ENCODE peak calls at places on chromosomes 7 and 10, in eight cellular contexts. U, I, Z, L, X, D, F and Q are unnamed samples.

GRCh38 chr7:157276091-157276561 is 60.7 kb upstream of the DNAJB6 start:
- DNase-seq in Z (no peak), X (no peak), U (no peak), D (peak), I (no peak), F (no peak), L (no peak), Q (no peak)

GRCh38 chr7:101465576-101466196 is 103.0 kb downstream of the COL26A1 start:
- DNase-seq in L (no peak), U (no peak), D (peak), I (no peak), X (no peak), Z (no peak), F (peak), Q (no peak)

GRCh38 chr7:5396999-5397656 is 26.5 kb downstream of the TNRC18 start:
- DNase-seq in L (peak), I (peak), U (peak), Z (peak), D (peak), X (no peak), F (peak), Q (peak)

GRCh38 chr10:24777191-24777590 is 53.5 kb upstream of the ARHGAP21 start:
- DNase-seq in L (no peak), F (peak), X (no peak), U (no peak), I (no peak), Z (no peak), D (no peak), Q (no peak)

GRCh38 chr10:29649561-29650551 is 15.1 kb upstream of the SVIL start:
- DNase-seq in Z (peak), I (no peak), X (no peak), L (no peak), F (peak), D (no peak), U (no peak), Q (no peak)

GRCh38 chr10:57162231-57162630 is 801.2 kb upstream of the ZWINT start:
- DNase-seq in U (no peak), I (no peak), Z (no peak), D (no peak), F (no peak), L (peak), X (no peak), Q (no peak)

GRCh38 chr7:6323936-6324701 is 51.7 kb upstream of the CYTH3 start:
- DNase-seq in Z (no peak), L (no peak), F (no peak), D (peak), I (no peak), U (no peak), X (no peak), Q (no peak)

GRCh38 chr10:4450981-4451501 is 375.0 kb upstream of the AKR1E2 start:
- DNase-seq in F (peak), X (no peak), I (no peak), Z (peak), L (no peak), D (no peak), U (no peak), Q (peak)

GRCh38 chr10:94274142-94274787 is 88.5 kb downstream of the NOC3L start:
- DNase-seq in I (peak), U (no peak), Z (no peak), D (no peak), X (no peak), L (no peak), F (peak), Q (no peak)

GRCh38 chr7:150367677-150368097 is 935 bp upstream of the REPIN1 start:
- DNase-seq in F (no peak), L (no peak), Z (peak), X (no peak), U (peak), I (no peak), D (no peak), Q (no peak)

GRCh38 chr10:17671307-17671706 is 27.4 kb downstream of the STAM start:
- DNase-seq in X (no peak), D (no peak), L (peak), U (no peak), I (no peak), F (peak), Z (no peak), Q (no peak)

GRCh38 chr10:119360181-119360921 is 153.0 kb downstream of the GRK5 start:
- DNase-seq in X (no peak), F (no peak), D (peak), U (peak), I (no peak), L (no peak), Z (no peak), Q (no peak)

GRCh38 chr7:20116869-20117268 is 100.3 kb downstream of the MACC1 start:
- DNase-seq in F (no peak), L (no peak), X (no peak), I (no peak), U (no peak), Z (no peak), D (no peak), Q (no peak)

GRCh38 chr10:43962346-43963191 is 313.9 kb upstream of the ZNF32 start:
- DNase-seq in I (no peak), L (no peak), X (no peak), Z (peak), D (no peak), U (no peak), F (peak), Q (no peak)

GRCh38 chr7:152617056-152617455 is 58.9 kb downstream of the XRCC2 start:
- DNase-seq in I (no peak), U (no peak), Z (no peak), F (no peak), D (no peak), L (no peak), X (no peak), Q (no peak)

GRCh38 chr10:50326757-50327701 is 75.7 kb upstream of the ASAH2 start:
- DNase-seq in F (peak), D (no peak), U (no peak), I (peak), Z (peak), X (no peak), L (peak), Q (no peak)

GRCh38 chr7:156122752-156123354 is 310.6 kb upstream of the SHH start:
- DNase-seq in F (no peak), U (no peak), Z (no peak), I (no peak), L (no peak), X (no peak), D (no peak), Q (no peak)

GRCh38 chr7:119408596-119408995 is 864.4 kb upstream of the KCND2 start:
- DNase-seq in X (no peak), L (no peak), U (no peak), Z (no peak), F (no peak), D (no peak), I (no peak), Q (no peak)

GRCh38 chr7:91083855-91084644 is 180.2 kb upstream of the FZD1 start:
- DNase-seq in U (no peak), L (peak), Z (no peak), D (peak), I (peak), X (no peak), F (no peak), Q (no peak)

GRCh38 chr10:12531305-12531738 is 182.0 kb downstream of the CAMK1D start:
- DNase-seq in U (no peak), I (no peak), L (no peak), F (no peak), X (no peak), Z (peak), D (no peak), Q (no peak)

GRCh38 chr10:43201545-43202131 is 63.4 kb downstream of the CSGALNACT2 start:
- DNase-seq in D (peak), F (no peak), I (peak), Z (no peak), X (no peak), L (no peak), U (no peak), Q (no peak)

GRCh38 chr10:133087679-133088523 is at the start of gene ADGRA1:
- DNase-seq in U (no peak), X (no peak), F (no peak), D (no peak), L (no peak), Z (no peak), I (no peak), Q (no peak)

GRCh38 chr10:100307716-100308115 is 21.2 kb upstream of the BLOC1S2 start:
- DNase-seq in L (peak), D (no peak), X (no peak), Z (peak), F (peak), U (no peak), I (no peak), Q (no peak)

GRCh38 chr10:59470570-59470969 is 108.2 kb upstream of the FAM13C start:
- DNase-seq in U (no peak), F (no peak), L (peak), Z (no peak), I (no peak), D (no peak), X (no peak), Q (no peak)

GRCh38 chr10:84933402-84933801 is 605.0 kb downstream of the CCSER2 start:
- DNase-seq in I (no peak), Z (no peak), X (no peak), F (no peak), L (no peak), U (no peak), D (no peak), Q (no peak)

GRCh38 chr7:103803631-103804030 is 185.8 kb downstream of the RELN start:
- DNase-seq in Z (no peak), D (no peak), X (no peak), I (no peak), L (no peak), U (no peak), F (no peak), Q (no peak)

GRCh38 chr10:102150970-102151773 is 1.0 kb upstream of the NOLC1 start:
- DNase-seq in Z (peak), L (peak), X (no peak), F (peak), U (peak), D (peak), I (no peak), Q (no peak)

GRCh38 chr10:3620818-3621217 is 164.2 kb downstream of the KLF6 start:
- DNase-seq in D (no peak), X (no peak), I (no peak), Z (no peak), F (no peak), U (no peak), L (no peak), Q (no peak)

GRCh38 chr10:786666-787512 is 97.4 kb upstream of the DIP2C start:
- DNase-seq in F (no peak), Z (no peak), X (no peak), I (no peak), U (no peak), L (no peak), D (peak), Q (no peak)

GRCh38 chr7:32774411-32774970 is 117.1 kb downstream of the KBTBD2 start:
- DNase-seq in F (no peak), I (no peak), X (no peak), D (no peak), U (no peak), L (no peak), Z (no peak), Q (no peak)

GRCh38 chr7:28697898-28698563 is 260.1 kb downstream of the TRIL start:
- DNase-seq in U (no peak), I (no peak), X (no peak), F (no peak), D (no peak), L (no peak), Z (no peak), Q (no peak)

GRCh38 chr7:28698744-28699291 is 259.3 kb downstream of the TRIL start:
- DNase-seq in F (no peak), Z (no peak), X (no peak), I (no peak), U (no peak), D (no peak), L (no peak), Q (no peak)

GRCh38 chr7:28701731-28702130 is 256.4 kb downstream of the TRIL start:
- DNase-seq in I (no peak), X (no peak), L (no peak), Z (no peak), F (no peak), U (no peak), D (no peak), Q (no peak)

GRCh38 chr7:28700790-28701203 is 257.3 kb downstream of the TRIL start:
- DNase-seq in F (no peak), U (no peak), L (no peak), Z (peak), I (no peak), X (no peak), D (no peak), Q (no peak)

GRCh38 chr7:28700084-28700483 is 258.0 kb downstream of the TRIL start:
- DNase-seq in F (no peak), L (no peak), I (no peak), X (no peak), U (no peak), Z (no peak), D (no peak), Q (no peak)
- H3K27ac ChIP-seq in F (no peak), L (no peak), I (peak), X (no peak), U (no peak), Z (no peak), D (no peak), Q (no peak)

DNA sequence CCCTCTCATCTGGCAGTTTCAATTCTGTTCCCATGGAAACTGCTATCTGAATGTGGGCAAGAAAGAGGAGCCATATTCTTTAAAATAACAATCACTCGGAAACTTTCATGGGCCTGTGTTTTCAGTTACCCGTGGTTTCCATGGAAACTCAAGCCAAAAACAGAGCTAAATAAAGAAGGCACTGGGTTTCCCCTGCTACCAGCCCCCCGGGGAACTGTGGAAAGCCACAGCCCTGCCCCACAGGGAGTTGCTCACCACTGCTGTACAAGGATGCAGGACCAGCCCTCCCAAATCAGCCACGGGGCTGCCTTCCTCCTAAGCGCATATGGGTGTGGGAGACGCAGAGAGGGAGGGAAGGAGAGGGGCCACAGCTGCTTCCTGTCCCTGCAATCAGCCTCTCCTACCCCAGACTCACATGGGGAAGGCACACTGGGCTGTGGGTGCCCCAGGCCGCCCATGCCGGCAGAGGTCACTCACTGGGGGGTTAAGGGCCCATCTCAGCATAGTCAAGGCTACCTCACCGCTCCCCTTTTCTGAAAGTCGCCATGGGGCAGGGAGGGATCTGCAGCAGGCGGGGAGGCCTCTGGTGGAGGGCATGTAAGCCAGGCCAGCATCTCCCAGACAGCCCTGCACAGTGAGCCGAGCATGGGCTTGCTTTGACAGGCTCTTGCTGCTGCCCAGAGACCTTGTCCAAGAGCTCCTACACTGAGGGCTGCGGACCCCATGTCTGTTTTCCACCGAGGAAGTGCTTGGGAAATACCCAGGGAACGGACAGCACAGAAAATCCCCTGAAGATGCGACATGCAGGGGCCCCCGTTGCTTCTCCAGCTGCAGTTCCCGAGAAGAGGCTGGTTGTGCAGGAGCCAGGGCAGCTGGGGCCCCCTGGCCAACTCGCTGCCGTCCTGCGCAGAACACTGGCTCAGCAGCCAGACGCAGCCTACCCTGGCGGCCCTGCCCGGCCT is 157.3 kb upstream of the PPP2R2D start:
- DNase-seq in L (no peak), F (no peak), Z (no peak), I (peak), U (no peak), D (peak), X (no peak), Q (no peak)
- H3K27ac ChIP-seq in L (no peak), F (no peak), Z (no peak), I (no peak), U (no peak), D (no peak), X (no peak), Q (no peak)

GRCh38 chr10:35379226-35380137 is 43.2 kb downstream of the CCNY start:
- DNase-seq in U (no peak), I (peak), X (no peak), L (peak), D (no peak), Z (peak), F (peak), Q (no peak)

GRCh38 chr10:35375091-35375765 is 38.9 kb downstream of the CCNY start:
- DNase-seq in Z (peak), X (no peak), L (peak), I (no peak), D (no peak), F (no peak), U (no peak), Q (no peak)

GRCh38 chr10:35377050-35377723 is 40.9 kb downstream of the CCNY start:
- DNase-seq in U (no peak), L (no peak), X (no peak), Z (no peak), D (no peak), F (no peak), I (no peak), Q (no peak)

GRCh38 chr10:35382096-35382495 is 45.8 kb downstream of the CCNY start:
- DNase-seq in Z (no peak), U (no peak), X (no peak), I (no peak), D (no peak), L (no peak), F (no peak), Q (no peak)

GRCh38 chr10:35378547-35379210 is 42.4 kb downstream of the CCNY start:
- DNase-seq in F (no peak), U (no peak), I (no peak), L (peak), D (no peak), Z (peak), X (no peak), Q (no peak)
- H3K27ac ChIP-seq in F (peak), U (no peak), I (peak), L (no peak), D (no peak), Z (no peak), X (peak), Q (no peak)

GRCh38 chr10:103791858-103792257 is 63.5 kb downstream of the SH3PXD2A start:
- DNase-seq in U (no peak), D (peak), I (no peak), X (no peak), Z (no peak), F (no peak), L (no peak), Q (no peak)

GRCh38 chr10:103792547-103792946 is 62.8 kb downstream of the SH3PXD2A start:
- DNase-seq in U (no peak), Z (peak), L (peak), F (no peak), D (peak), X (no peak), I (no peak), Q (no peak)

GRCh38 chr10:103789771-103790201 is 65.6 kb downstream of the SH3PXD2A start:
- DNase-seq in F (no peak), D (no peak), L (peak), X (no peak), U (no peak), I (no peak), Z (no peak), Q (peak)

GRCh38 chr10:103790580-103790979 is 64.8 kb downstream of the SH3PXD2A start:
- DNase-seq in Z (no peak), F (no peak), D (no peak), I (no peak), X (no peak), U (no peak), L (no peak), Q (no peak)

GRCh38 chr10:103791291-103791690 is 64.1 kb downstream of the SH3PXD2A start:
- DNase-seq in I (no peak), D (peak), F (no peak), L (no peak), Z (no peak), U (no peak), X (no peak), Q (no peak)
- H3K27ac ChIP-seq in I (no peak), D (no peak), F (no peak), L (no peak), Z (no peak), U (no peak), X (no peak), Q (peak)

GRCh38 chr7:25116621-25117020 is 8.4 kb downstream of the CYCS start:
- DNase-seq in U (no peak), D (no peak), I (no peak), Z (peak), X (no peak), L (no peak), F (no peak), Q (no peak)

GRCh38 chr7:25118048-25118753 is 6.9 kb downstream of the CYCS start:
- DNase-seq in U (no peak), F (no peak), L (no peak), D (no peak), X (no peak), Z (no peak), I (no peak), Q (no peak)

GRCh38 chr7:25119102-25119501 is 6.0 kb downstream of the CYCS start:
- DNase-seq in L (no peak), I (no peak), U (no peak), D (no peak), F (no peak), X (no peak), Z (no peak), Q (no peak)

GRCh38 chr7:25121599-25121998 is 3.5 kb downstream of the CYCS start:
- DNase-seq in D (no peak), U (no peak), I (no peak), L (no peak), Z (no peak), F (no peak), X (no peak), Q (no peak)

GRCh38 chr7:25117226-25118047 is 7.6 kb downstream of the CYCS start:
- DNase-seq in U (no peak), I (no peak), X (no peak), F (no peak), Z (peak), D (no peak), L (no peak), Q (no peak)
- H3K27ac ChIP-seq in U (no peak), I (no peak), X (no peak), F (no peak), Z (no peak), D (no peak), L (no peak), Q (no peak)

GRCh38 chr7:148260605-148261004 is 330.0 kb upstream of the C7orf33 start:
- DNase-seq in D (no peak), U (no peak), F (peak), I (no peak), X (no peak), L (no peak), Z (no peak), Q (no peak)
- H3K27ac ChIP-seq in D (no peak), U (no peak), F (no peak), I (no peak), X (no peak), L (no peak), Z (no peak), Q (no peak)

GRCh38 chr7:136958016-136958415 is 89.6 kb downstream of the CHRM2 start:
- DNase-seq in D (no peak), F (peak), I (no peak), X (no peak), U (no peak), L (no peak), Z (peak), Q (no peak)
- H3K27ac ChIP-seq in D (no peak), F (peak), I (no peak), X (no peak), U (no peak), L (peak), Z (peak), Q (no peak)